ENCODE peak calls at places on chromosomes 2 and 18, in five cellular contexts. Z is Panc1, Q is lung, I is RWPE2, M is left lung. C is an unnamed sample.

GRCh38 chr2:37802899-37803379 is 122.1 kb upstream of the RMDN2 start:
- ATAC-seq in M (peak), I (peak), Q (peak), Z (peak), C (peak)

GRCh38 chr2:58930541-58930940 is 689.4 kb upstream of the FANCL start:
- ATAC-seq in Q (no peak), I (no peak), M (no peak), Z (no peak), C (no peak)

GRCh38 chr2:240957656-240958365 is 40.6 kb upstream of the SNED1 start:
- ATAC-seq in I (no peak), M (no peak), Q (no peak), Z (no peak), C (no peak)

GRCh38 chr18:45730832-45731545 is 7.0 kb downstream of the SLC14A1 start:
- ATAC-seq in M (no peak), I (no peak), Z (peak), Q (no peak), C (no peak)

GRCh38 chr2:144515694-144516416 is 4.1 kb downstream of the ZEB2 start:
- ATAC-seq in Z (no peak), M (peak), I (no peak), Q (no peak), C (peak)

GRCh38 chr18:56722518-56722917 is 71.4 kb downstream of the WDR7 start:
- ATAC-seq in Q (no peak), I (no peak), Z (no peak), M (no peak), C (no peak)

GRCh38 chr2:156589381-156590079 is 153.4 kb downstream of the GPD2 start:
- ATAC-seq in Q (no peak), I (peak), Z (peak), M (peak), C (peak)

GRCh38 chr2:216119986-216120385 is 10.8 kb downstream of the XRCC5 start:
- ATAC-seq in Z (no peak), M (peak), I (no peak), Q (no peak), C (no peak)

GRCh38 chr2:229087843-229088520 is 183.1 kb downstream of the PID1 start:
- ATAC-seq in M (peak), Q (no peak), Z (no peak), I (no peak), C (no peak)

GRCh38 chr2:226691265-226691664 is 108.4 kb downstream of the IRS1 start:
- ATAC-seq in Z (no peak), M (no peak), Q (no peak), I (peak), C (no peak)

GRCh38 chr18:53382870-53383269 is 841.6 kb downstream of the MBD2 start:
- ATAC-seq in Q (no peak), M (no peak), Z (no peak), I (no peak), C (no peak)

GRCh38 chr2:218219934-218220333 is 2.9 kb downstream of the ARPC2 start:
- ATAC-seq in M (no peak), Z (no peak), I (no peak), Q (no peak), C (no peak)

GRCh38 chr2:17871639-17872038 is 6.8 kb upstream of the KCNS3 start:
- ATAC-seq in Z (no peak), Q (no peak), I (no peak), M (no peak), C (no peak)

GRCh38 chr2:55163895-55164509 is 68.1 kb downstream of the CLHC1 start:
- ATAC-seq in Q (peak), M (peak), Z (no peak), I (peak), C (no peak)

GRCh38 chr2:6906165-6906751 is 11.0 kb upstream of the RNF144A start:
- ATAC-seq in I (no peak), Z (no peak), M (no peak), Q (no peak), C (no peak)

GRCh38 chr18:59428018-59428417 is 69.0 kb upstream of the LMAN1 start:
- ATAC-seq in I (no peak), Z (no peak), Q (no peak), M (no peak), C (no peak)

GRCh38 chr2:144322379-144322778 is 197.5 kb downstream of the ZEB2 start:
- ATAC-seq in Z (no peak), Q (no peak), M (no peak), I (no peak), C (no peak)

GRCh38 chr18:49360582-49360981 is 99.9 kb downstream of the DYM start:
- ATAC-seq in Q (no peak), I (no peak), M (peak), Z (no peak), C (no peak)

GRCh38 chr2:36564377-36564930 is 33.5 kb downstream of the FEZ2 start:
- ATAC-seq in Q (no peak), M (no peak), Z (no peak), I (no peak), C (no peak)

GRCh38 chr2:170771049-170771937 is 1.1 kb downstream of the ERICH2 start:
- ATAC-seq in Z (peak), I (peak), Q (peak), M (peak), C (peak)

GRCh38 chr2:130355181-130355577 is 677 bp upstream of the PTPN18 start:
- ATAC-seq in Q (peak), M (peak), I (peak), Z (peak), C (peak)

GRCh38 chr2:34099377-34099776 is 500.3 kb upstream of the FAM98A start:
- ATAC-seq in I (no peak), M (no peak), Q (no peak), Z (no peak), C (no peak)

DNA sequence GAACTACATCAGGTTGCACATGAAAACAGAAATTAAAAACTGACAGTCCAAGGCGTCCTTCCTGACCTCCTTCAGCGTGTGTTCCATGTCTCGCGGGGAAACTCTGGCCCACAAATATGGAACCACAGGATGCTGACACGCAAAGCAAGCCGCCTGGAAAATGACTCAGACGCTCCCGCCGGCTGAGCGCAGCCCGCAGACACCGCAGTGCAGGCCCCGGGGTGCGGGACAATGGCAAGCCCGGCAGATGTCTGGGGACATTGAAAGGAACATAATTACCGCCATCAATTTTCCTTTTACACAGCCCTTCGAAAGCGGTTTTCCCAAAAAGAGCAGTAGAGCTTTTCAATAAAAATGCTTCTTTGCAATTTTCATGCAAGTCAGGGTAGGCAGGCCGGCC is 159.3 kb upstream of the SH3BP4 start:
- ATAC-seq in I (no peak), M (no peak), Q (no peak), Z (no peak), C (no peak)
- H3K27ac ChIP-seq in I (no peak), M (no peak), Q (no peak), Z (no peak), C (no peak)

DNA sequence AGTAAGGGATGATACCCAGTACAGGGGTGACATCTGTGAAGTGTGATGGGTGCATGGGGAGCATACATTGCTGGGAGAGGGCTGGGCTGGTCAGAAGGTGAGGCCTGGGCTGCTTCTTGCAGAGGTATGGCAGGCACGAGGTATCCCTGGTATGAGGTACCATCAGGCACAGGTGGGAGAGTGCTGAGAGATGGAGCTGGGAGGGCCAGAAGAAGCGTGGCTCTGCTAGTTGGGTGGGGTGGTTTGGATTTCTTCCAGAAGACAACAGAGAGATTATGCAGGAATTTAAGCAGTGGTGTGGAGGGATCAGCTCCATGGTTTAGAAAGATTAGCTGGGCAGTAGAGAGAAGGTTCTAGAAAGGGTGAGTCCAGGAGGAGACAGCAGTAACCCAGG is 181.9 kb upstream of the HAAO start:
- ATAC-seq in M (no peak), I (no peak), Q (no peak), Z (no peak), C (no peak)
- H3K27ac ChIP-seq in M (no peak), I (peak), Q (no peak), Z (no peak), C (peak)

GRCh38 chr2:30034052-30034775 is 112.6 kb upstream of the YPEL5 start:
- ATAC-seq in Q (no peak), M (no peak), I (no peak), Z (no peak), C (no peak)

GRCh38 chr2:30026091-30027055 is 105.0 kb upstream of the ALK start:
- ATAC-seq in Q (no peak), M (peak), Z (peak), I (peak), C (peak)

GRCh38 chr2:30029804-30030203 is 108.4 kb upstream of the ALK start:
- ATAC-seq in Q (no peak), Z (no peak), M (no peak), I (no peak), C (no peak)

GRCh38 chr2:30030361-30030760 is 109.0 kb upstream of the ALK start:
- ATAC-seq in Q (no peak), I (no peak), M (peak), Z (no peak), C (no peak)

GRCh38 chr2:30031184-30031583 is 109.8 kb upstream of the ALK start:
- ATAC-seq in M (no peak), Z (no peak), I (no peak), Q (no peak), C (no peak)
- H3K27ac ChIP-seq in M (no peak), Z (no peak), I (no peak), Q (no peak), C (no peak)

GRCh38 chr2:105249181-105249580 is 7.6 kb downstream of the GPR45 start:
- ATAC-seq in M (no peak), I (no peak), Z (no peak), Q (no peak), C (no peak)
- H3K27ac ChIP-seq in M (no peak), I (no peak), Z (no peak), Q (no peak), C (no peak)

DNA sequence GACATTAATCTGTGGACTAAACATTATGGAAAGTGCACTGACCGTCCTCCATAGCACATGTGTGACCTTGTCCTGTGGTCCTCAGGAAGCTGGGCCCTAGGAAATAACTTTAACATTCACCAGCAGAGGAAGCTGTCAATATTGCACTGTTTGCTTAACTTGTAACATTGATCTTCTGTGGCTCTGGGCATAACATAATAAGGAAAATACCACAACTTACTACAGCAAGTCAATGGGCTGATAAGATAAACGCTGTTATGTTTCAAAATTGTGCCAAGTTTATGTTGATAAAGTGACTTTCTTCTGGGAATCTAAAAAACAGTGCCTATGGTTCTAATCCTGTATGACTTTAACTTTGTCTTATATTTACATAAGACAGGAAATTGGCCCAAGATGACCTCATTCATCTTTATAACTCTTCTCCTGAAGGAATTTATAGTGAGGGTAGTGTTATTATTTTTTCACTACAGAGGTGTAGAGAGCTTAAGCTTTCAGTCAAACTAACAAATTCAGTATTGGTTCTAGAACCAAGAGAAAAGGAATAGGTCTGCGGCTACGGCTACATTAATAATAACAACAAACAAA is 113.7 kb upstream of the MAP4K3 start:
- ATAC-seq in Q (no peak), I (no peak), M (no peak), Z (no peak), C (no peak)
- H3K27ac ChIP-seq in Q (no peak), I (peak), M (no peak), Z (no peak), C (no peak)

GRCh38 chr2:69054431-69054830 is 41.5 kb downstream of the ANTXR1 start:
- ATAC-seq in Q (no peak), I (no peak), Z (no peak), M (no peak), C (peak)

GRCh38 chr2:69060938-69061501 is 48.0 kb downstream of the ANTXR1 start:
- ATAC-seq in I (no peak), Z (no peak), Q (no peak), M (no peak), C (no peak)

GRCh38 chr2:69056071-69056470 is 43.1 kb downstream of the ANTXR1 start:
- ATAC-seq in Z (no peak), I (no peak), Q (no peak), M (no peak), C (no peak)

GRCh38 chr2:69059731-69060290 is 46.8 kb downstream of the ANTXR1 start:
- ATAC-seq in I (no peak), Q (no peak), Z (no peak), M (no peak), C (no peak)

DNA sequence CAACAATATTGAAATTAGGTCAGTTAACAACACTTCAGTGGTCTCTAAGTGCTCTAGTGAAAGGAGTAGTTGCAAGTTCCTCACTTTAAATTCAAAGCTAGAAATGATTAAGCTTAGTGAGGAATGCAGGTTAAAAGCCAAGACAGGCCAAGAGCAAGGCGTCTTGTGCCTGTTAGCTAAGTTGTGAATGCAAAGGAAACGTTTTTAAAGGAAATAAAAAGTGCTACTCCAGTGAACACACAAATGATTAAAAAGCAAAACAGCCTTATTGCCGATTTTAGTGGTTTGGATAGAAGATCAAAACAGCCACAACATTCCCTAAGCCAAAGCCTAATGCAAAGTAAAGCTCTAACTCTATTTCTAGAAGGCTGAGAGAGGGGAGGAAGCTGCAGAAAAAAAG is 44.7 kb downstream of the ANTXR1 start:
- ATAC-seq in Q (no peak), I (no peak), M (peak), Z (no peak), C (no peak)
- H3K27ac ChIP-seq in Q (no peak), I (no peak), M (peak), Z (no peak), C (no peak)